ENCODE peak calls at places on chromosome X, in ten cellular contexts. I is GF-D8; O is AML-193; G is GM23248; H is progenitor cell of endocrine pancreas; X is CD4-positive, alpha-beta T cell; U is AG08396; N is brain microvascular endothelial cell; R is ACHN; L is dorsolateral prefrontal cortex. Q is an unnamed sample.

GRCh38 chrX:3295731-3296130 is 50.7 kb downstream of the MXRA5 start:
- DNase-seq in I (no peak), G (peak), O (no peak), U (no peak), R (peak), N (peak), H (no peak), X (no peak), L (no peak), Q (no peak)

GRCh38 chrX:40579880-40580536 is 762 bp upstream of the ATP6AP2 start:
- DNase-seq in H (no peak), R (no peak), X (no peak), N (no peak), U (no peak), O (no peak), L (no peak), I (no peak), G (peak), Q (no peak)

GRCh38 chrX:49001521-49002090 is 458 bp downstream of the GRIPAP1 start:
- DNase-seq in U (peak), L (no peak), O (no peak), H (no peak), I (peak), G (peak), N (peak), X (peak), R (peak), Q (peak)

GRCh38 chrX:1578511-1579173 is 12.8 kb upstream of the AKAP17A start:
- DNase-seq in N (no peak), X (no peak), O (no peak), R (no peak), G (no peak), H (no peak), I (no peak), L (no peak), U (no peak), Q (no peak)

GRCh38 chrX:129833153-129834004 is 10.3 kb downstream of the ZDHHC9 start:
- DNase-seq in X (no peak), U (peak), N (peak), H (no peak), R (peak), G (peak), L (no peak), O (no peak), I (no peak), Q (no peak)

GRCh38 chrX:30652527-30653414 is 452 bp upstream of the GK start:
- DNase-seq in R (peak), O (peak), H (peak), U (peak), X (peak), L (peak), I (peak), N (peak), G (peak), Q (peak)

GRCh38 chrX:136909706-136910564 is 29.4 kb upstream of the RBMX start:
- DNase-seq in X (peak), H (peak), R (peak), U (peak), O (peak), I (peak), L (peak), N (peak), G (peak), Q (peak)

GRCh38 chrX:13220916-13221315 is 98.9 kb downstream of the ATXN3L start:
- DNase-seq in N (peak), G (peak), U (peak), L (no peak), R (peak), H (no peak), X (no peak), I (no peak), O (no peak), Q (no peak)

GRCh38 chrX:13489451-13489850 is 80.0 kb upstream of the EGFL6 start:
- DNase-seq in L (no peak), U (no peak), R (peak), O (no peak), I (no peak), H (no peak), X (no peak), G (peak), N (peak), Q (no peak)

GRCh38 chrX:48957477-48957826 is at the start of gene OTUD5:
- DNase-seq in R (peak), X (peak), I (no peak), O (no peak), H (peak), N (no peak), L (peak), U (peak), G (no peak), Q (no peak)

GRCh38 chrX:13144927-13145659 is 100.7 kb upstream of the FAM9C start:
- DNase-seq in H (no peak), G (peak), R (no peak), X (no peak), U (no peak), L (no peak), O (no peak), N (no peak), I (no peak), Q (no peak)

GRCh38 chrX:10243056-10243455 is 86.3 kb downstream of the CLCN4 start:
- DNase-seq in R (no peak), U (no peak), X (no peak), N (no peak), H (no peak), L (no peak), G (no peak), O (no peak), I (no peak), Q (no peak)

GRCh38 chrX:22338740-22339139 is 66.0 kb downstream of the CBLL2 start:
- DNase-seq in X (no peak), H (no peak), R (no peak), O (no peak), N (no peak), I (no peak), U (no peak), G (peak), L (no peak), Q (no peak)

GRCh38 chrX:40078489-40079288 is 19.1 kb downstream of the BCOR start:
- DNase-seq in N (no peak), R (no peak), U (no peak), X (no peak), G (peak), L (no peak), I (no peak), H (no peak), O (no peak), Q (no peak)

GRCh38 chrX:153875391-153876111 is 10.4 kb downstream of the L1CAM start:
- DNase-seq in R (peak), U (peak), I (no peak), O (peak), H (peak), N (peak), X (peak), G (peak), L (no peak), Q (peak)

GRCh38 chrX:48045410-48046311 is 25.8 kb downstream of the ZNF630 start:
- DNase-seq in X (no peak), R (no peak), U (no peak), G (peak), O (no peak), N (peak), L (no peak), I (no peak), H (no peak), Q (no peak)

GRCh38 chrX:19514791-19515614 is at the start of gene MAP3K15:
- DNase-seq in R (peak), N (no peak), L (no peak), G (peak), U (peak), O (peak), H (peak), I (no peak), X (no peak), Q (peak)

GRCh38 chrX:12319955-12320354 is 181.7 kb downstream of the FRMPD4 start:
- DNase-seq in I (no peak), L (no peak), R (no peak), N (no peak), G (no peak), U (no peak), H (no peak), X (no peak), O (no peak), Q (no peak)

GRCh38 chrX:68826113-68826980 is 2.5 kb upstream of the EFNB1 start:
- DNase-seq in R (no peak), I (no peak), O (no peak), H (no peak), X (no peak), G (peak), U (no peak), L (no peak), N (no peak), Q (no peak)

GRCh38 chrX:110157444-110157843 is 154.5 kb downstream of the TMEM164 start:
- DNase-seq in H (no peak), X (no peak), N (no peak), O (no peak), G (no peak), U (no peak), L (no peak), I (no peak), R (no peak), Q (no peak)

GRCh38 chrX:104335765-104336164 is 81.0 kb upstream of the ESX1 start:
- DNase-seq in R (no peak), G (peak), X (no peak), O (no peak), U (peak), I (no peak), L (no peak), N (peak), H (no peak), Q (no peak)

GRCh38 chrX:39822133-39822748 is 275.5 kb downstream of the BCOR start:
- DNase-seq in G (no peak), N (no peak), I (no peak), X (no peak), U (no peak), R (no peak), O (no peak), L (no peak), H (no peak), Q (no peak)

GRCh38 chrX:116272881-116273280 is 102.3 kb downstream of the AGTR2 start:
- DNase-seq in U (no peak), I (no peak), X (no peak), N (no peak), G (peak), O (no peak), R (no peak), H (no peak), L (no peak), Q (no peak)

GRCh38 chrX:107775734-107776511 is at the start of gene TSC22D3:
- DNase-seq in L (peak), X (peak), R (peak), I (no peak), O (peak), U (peak), G (peak), N (peak), H (peak), Q (peak)

GRCh38 chrX:39759526-39760224 is 338.1 kb downstream of the BCOR start:
- DNase-seq in O (no peak), X (no peak), N (peak), G (peak), U (peak), H (no peak), L (no peak), I (no peak), R (peak), Q (no peak)

GRCh38 chrX:123959281-123960063 is 2.0 kb upstream of the STAG2 start:
- DNase-seq in X (peak), O (no peak), G (peak), N (no peak), H (no peak), U (peak), L (peak), R (peak), I (no peak), Q (peak)

GRCh38 chrX:110061138-110061537 is 58.2 kb downstream of the TMEM164 start:
- DNase-seq in L (no peak), I (no peak), H (no peak), R (no peak), U (no peak), G (no peak), O (no peak), X (no peak), N (peak), Q (no peak)

GRCh38 chrX:35711281-35711680 is 86.9 kb upstream of the MAGEB16 start:
- DNase-seq in H (no peak), R (no peak), X (no peak), O (no peak), N (peak), I (no peak), L (no peak), G (no peak), U (no peak), Q (no peak)

GRCh38 chrX:153708415-153708814 is 15.8 kb downstream of the BCAP31 start:
- DNase-seq in X (no peak), G (peak), U (peak), R (peak), I (no peak), N (peak), L (peak), H (peak), O (peak), Q (peak)

Q was measured in KBM-7.